ENCODE peak calls at places on chromosomes 3 and 15, in nine cellular contexts. B is body of pancreas; U is iris pigment epithelial cell; L is stimulated activated CD8-positive, alpha-beta memory T cell treated with anti-CD3 and anti-CD28 coated beads, Interleukin-7, amount 100 ng/mL, for 1 hour; A is NCI-H774; E is iPS DF 19.7; T is mesothelial cell of epicardium; I is psoas muscle; K is mesenteric fat pad. P is an unnamed sample.

GRCh38 chr15:47363653-47364052 is 353.7 kb upstream of the SEMA6D start:
- DNase-seq in B (no peak), I (no peak), K (no peak), E (no peak), A (no peak), L (no peak), U (no peak), T (no peak), P (no peak)

GRCh38 chr3:169337541-169337940 is 326.0 kb downstream of the MECOM start:
- DNase-seq in E (no peak), B (no peak), U (no peak), A (no peak), T (no peak), L (no peak), I (no peak), K (no peak), P (no peak)

GRCh38 chr3:48240711-48241491 is at the start of gene ZNF589:
- DNase-seq in A (peak), E (peak), U (peak), L (peak), I (peak), T (peak), B (peak), K (peak), P (peak)

GRCh38 chr3:37054370-37054769 is 61.1 kb downstream of the MLH1 start:
- DNase-seq in E (no peak), U (no peak), L (no peak), B (no peak), K (no peak), I (no peak), T (no peak), A (no peak), P (no peak)

GRCh38 chr3:25266677-25267076 is 161.4 kb upstream of the RARB start:
- DNase-seq in U (no peak), I (no peak), T (no peak), L (no peak), E (no peak), A (no peak), B (no peak), K (no peak), P (no peak)

GRCh38 chr3:139198929-139199328 is 144.9 kb upstream of the MRPS22 start:
- DNase-seq in U (no peak), T (no peak), I (no peak), L (no peak), B (no peak), E (no peak), A (no peak), K (no peak), P (no peak)

GRCh38 chr3:60229502-60229901 is 1021.8 kb downstream of the FHIT start:
- DNase-seq in B (no peak), I (no peak), T (no peak), K (no peak), U (no peak), E (no peak), A (no peak), L (no peak), P (no peak)

GRCh38 chr15:65869954-65870871 is 922 bp downstream of the RAB11A start:
- DNase-seq in L (no peak), B (peak), T (peak), E (no peak), A (peak), K (no peak), U (peak), I (peak), P (no peak)

GRCh38 chr3:188533612-188534357 is 379.8 kb downstream of the LPP start:
- DNase-seq in B (no peak), A (no peak), I (no peak), E (no peak), L (no peak), K (no peak), T (no peak), U (peak), P (no peak)

GRCh38 chr15:52294881-52295420 is 653 bp downstream of the MYO5C start:
- DNase-seq in E (no peak), K (no peak), T (peak), A (no peak), L (no peak), U (no peak), B (no peak), I (no peak), P (no peak)

GRCh38 chr3:65027335-65027734 is 339.5 kb upstream of the ADAMTS9 start:
- DNase-seq in T (no peak), I (no peak), E (no peak), A (no peak), U (no peak), B (no peak), L (no peak), K (no peak), P (no peak)

GRCh38 chr3:100893108-100893507 is 100.1 kb downstream of the ABI3BP start:
- DNase-seq in B (no peak), T (no peak), A (no peak), U (peak), K (no peak), E (no peak), L (no peak), I (no peak), P (no peak)

P was measured in ovary.